ENCODE peak calls at places on chromosomes 16 and 17, in nine cellular contexts. P is occipital lobe; Y is AML-193; U is hypothalamus; J is left lung; I is activated CD8-positive, alpha-beta memory T cell treated with anti-CD3 and anti-CD28 coated beads, Interleukin-2, amount 50 U/mL, for 4 hours; L is lower leg skin; C is nephron progenitor cell; A is aorta. K is an unnamed sample.

GRCh38 chr16:56270828-56271227 is 79.5 kb downstream of the GNAO1 start:
- DNase-seq in P (no peak), Y (no peak), U (no peak), J (no peak), I (no peak), L (no peak), C (no peak), A (no peak), K (no peak)

GRCh38 chr16:65975049-65975708 is 391.3 kb upstream of the CDH5 start:
- DNase-seq in P (no peak), Y (no peak), U (no peak), J (no peak), I (no peak), L (no peak), C (no peak), A (no peak), K (peak)

GRCh38 chr16:74874912-74875311 is 100.3 kb upstream of the FA2H start:
- DNase-seq in P (no peak), Y (no peak), U (no peak), J (no peak), I (no peak), L (no peak), C (no peak), A (no peak), K (no peak)

GRCh38 chr16:2388875-2389433 is 40.3 kb upstream of the CCNF start:
- DNase-seq in P (no peak), Y (no peak), U (no peak), J (no peak), I (no peak), L (no peak), C (no peak), A (no peak), K (peak)

GRCh38 chr16:48165961-48166578 is 10.3 kb upstream of the ABCC12 start:
- DNase-seq in P (no peak), Y (no peak), U (no peak), J (no peak), I (no peak), L (no peak), C (no peak), A (no peak), K (no peak)

GRCh38 chr17:79331492-79331891 is 256.9 kb downstream of the ENGASE start:
- DNase-seq in P (no peak), Y (no peak), U (no peak), J (peak), I (no peak), L (no peak), C (no peak), A (no peak), K (no peak)

GRCh38 chr17:41663451-41664171 is 25.1 kb upstream of the EIF1 start:
- DNase-seq in P (no peak), Y (no peak), U (no peak), J (no peak), I (no peak), L (no peak), C (no peak), A (no peak), K (no peak)

GRCh38 chr16:50304467-50305440 is 38.4 kb downstream of the ADCY7 start:
- DNase-seq in P (no peak), Y (no peak), U (no peak), J (peak), I (no peak), L (peak), C (no peak), A (peak), K (no peak)

GRCh38 chr17:62614142-62614541 is 13.3 kb upstream of the MRC2 start:
- DNase-seq in P (no peak), Y (no peak), U (no peak), J (no peak), I (no peak), L (peak), C (no peak), A (no peak), K (no peak)

GRCh38 chr17:58968662-58969061 is 138.0 kb downstream of the TRIM37 start:
- DNase-seq in P (no peak), Y (no peak), U (no peak), J (no peak), I (no peak), L (no peak), C (no peak), A (no peak), K (no peak)

GRCh38 chr16:81843243-81843582 is 64.1 kb downstream of the PLCG2 start:
- DNase-seq in P (no peak), Y (no peak), U (no peak), J (no peak), I (no peak), L (no peak), C (no peak), A (no peak), K (no peak)

GRCh38 chr16:64983983-64984382 is 137.9 kb downstream of the CDH11 start:
- DNase-seq in P (peak), Y (no peak), U (peak), J (no peak), I (no peak), L (no peak), C (peak), A (no peak), K (peak)

GRCh38 chr17:82314721-82315605 is 2.4 kb downstream of the CD7 start:
- DNase-seq in P (no peak), Y (peak), U (no peak), J (no peak), I (no peak), L (no peak), C (no peak), A (no peak), K (no peak)

GRCh38 chr16:8848939-8849391 is 19.8 kb downstream of the CARHSP1 start:
- DNase-seq in P (no peak), Y (no peak), U (no peak), J (no peak), I (no peak), L (no peak), C (no peak), A (peak), K (no peak)

GRCh38 chr17:82120148-82120547 is 22.1 kb upstream of the FASN start:
- DNase-seq in P (no peak), Y (no peak), U (no peak), J (no peak), I (no peak), L (no peak), C (no peak), A (no peak), K (no peak)

K was measured in RPMI8226.